ENCODE peak calls at places on chromosomes 4 and X, in eight cellular contexts. L is left ventricle myocardium inferior, F is ovary, N is fibroblast of lung, W is aorta, Z is tibial artery, K is HCT116, P is A549. M is an unnamed sample. For H3K4me1, the result is how much of the 10 kb centered on the place peaks cover.

GRCh38 chr4:44660396-44660795 is 9.0 kb upstream of the YIPF7 start:
- DNase-seq in L (no peak), F (no peak), N (no peak), W (no peak), Z (no peak), K (no peak), P (no peak), M (no peak)

GRCh38 chr4:158818595-158818994 is 49.8 kb downstream of the FNIP2 start:
- DNase-seq in L (no peak), F (no peak), N (no peak), W (no peak), Z (no peak), K (no peak), P (no peak), M (no peak)

GRCh38 chr4:104743141-104743748 is 248.6 kb upstream of the CXXC4 start:
- DNase-seq in L (no peak), F (no peak), N (no peak), W (no peak), Z (no peak), K (no peak), P (no peak), M (no peak)

GRCh38 chr4:7364979-7365378 is 69.8 kb downstream of the PSAPL1 start:
- DNase-seq in L (peak), F (no peak), N (no peak), W (no peak), Z (no peak), K (no peak), P (no peak), M (no peak)

GRCh38 chr4:149932188-149932587 is 116.5 kb upstream of the IQCM start:
- DNase-seq in L (no peak), F (no peak), N (no peak), W (no peak), Z (no peak), K (no peak), P (no peak), M (no peak)

GRCh38 chr4:45876235-45876890 is 247.5 kb downstream of the GABRG1 start:
- DNase-seq in L (no peak), F (no peak), N (no peak), W (no peak), Z (no peak), K (no peak), P (no peak), M (no peak)

GRCh38 chr4:101321481-101322042 is 25.8 kb downstream of the PPP3CA start:
- DNase-seq in L (no peak), F (no peak), N (no peak), W (no peak), Z (no peak), K (no peak), P (no peak), M (no peak)

GRCh38 chr4:101039367-101039766 is 308.0 kb downstream of the PPP3CA start:
- DNase-seq in L (no peak), F (no peak), N (no peak), W (no peak), Z (no peak), K (peak), P (no peak), M (no peak)

GRCh38 chr4:97016186-97016945 is 1126.9 kb downstream of the STPG2 start:
- DNase-seq in L (no peak), F (no peak), N (no peak), W (no peak), Z (no peak), K (no peak), P (no peak), M (no peak)
- H3K27ac ChIP-seq in L (no peak), F (no peak), N (no peak), W (no peak), Z (no peak), K (no peak), P (no peak), M (no peak)

GRCh38 chr4:40192286-40193017 is 4.4 kb upstream of the RHOH start:
- DNase-seq in L (no peak), F (no peak), N (no peak), W (no peak), Z (no peak), K (no peak), P (no peak), M (no peak)
- H3K4me1 ChIP-seq in L (under half), F (under half), N (under half), W (under half), Z (under half), K (under half), P (half or more), M (under half)

DNA sequence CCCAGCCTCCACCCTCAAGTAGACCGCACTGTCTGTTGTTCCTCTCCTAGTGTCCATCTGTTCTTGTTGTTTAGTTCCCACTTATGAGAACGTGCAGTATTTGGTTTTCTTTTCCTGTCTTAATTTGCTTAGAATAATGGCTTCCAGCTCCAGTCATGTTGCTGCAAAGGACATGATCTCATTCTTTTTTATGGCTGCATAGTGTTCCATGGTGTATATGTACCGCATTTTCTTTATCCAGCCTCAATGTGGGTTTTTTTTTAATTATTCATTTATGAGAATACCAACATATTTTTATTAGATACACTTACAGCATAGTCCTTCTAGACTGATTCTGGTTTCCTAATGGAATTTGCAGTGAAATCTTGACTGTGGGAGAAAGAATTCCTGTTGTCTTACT is 1.3 kb downstream of the VMA21 start:
- DNase-seq in L (no peak), F (no peak), N (no peak), W (no peak), Z (no peak), K (no peak), P (no peak), M (no peak)
- H3K4me3 ChIP-seq in L (peak), F (no peak), N (peak), W (no peak), Z (peak), K (peak), P (peak), M (peak)

GRCh38 chr4:85595098-85595775 is 120.3 kb downstream of the ARHGAP24 start:
- DNase-seq in L (no peak), F (no peak), N (no peak), W (no peak), Z (no peak), K (no peak), P (no peak), M (no peak)
- H3K27ac ChIP-seq in L (peak), F (no peak), N (no peak), W (no peak), Z (no peak), K (no peak), P (no peak), M (no peak)

DNA sequence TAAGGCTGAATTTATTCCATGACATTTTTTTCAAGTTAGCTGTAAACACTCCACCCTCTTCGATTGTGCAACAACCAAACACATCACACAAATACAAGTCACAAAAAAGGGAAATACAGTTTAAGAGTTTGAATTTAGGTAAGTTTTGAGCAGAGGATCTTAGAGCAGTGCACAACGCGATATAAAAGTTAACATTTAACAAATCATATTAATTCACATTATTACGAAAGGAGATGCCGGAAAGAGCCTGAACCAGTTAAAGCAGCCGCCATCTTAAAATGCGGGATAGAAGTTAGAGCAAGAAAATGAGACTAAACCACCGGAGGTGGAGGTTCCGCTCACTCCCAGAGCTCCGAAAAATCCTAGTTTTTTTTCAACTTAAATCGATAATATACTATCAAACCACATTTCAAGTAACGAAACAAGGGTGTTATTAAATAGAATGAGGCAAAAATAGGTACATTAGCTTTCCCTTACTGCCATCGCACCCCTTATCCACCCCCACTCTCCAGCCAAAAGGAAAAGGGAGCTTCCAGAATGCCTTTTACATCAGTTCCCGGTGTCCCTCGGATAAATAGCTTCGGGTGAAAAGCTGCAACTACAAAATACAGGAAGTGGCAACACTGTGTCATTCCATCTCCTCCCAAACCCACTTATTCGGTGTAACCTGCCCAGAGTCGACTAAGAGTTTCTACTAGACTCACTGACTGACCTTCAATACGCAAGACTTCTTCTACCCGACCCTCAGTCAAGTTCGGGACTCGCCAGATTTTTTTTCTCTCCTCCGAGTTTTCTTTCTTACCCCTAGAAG is 1.9 kb downstream of the UBE2D3 start:
- DNase-seq in L (no peak), F (no peak), N (peak), W (peak), Z (no peak), K (peak), P (no peak), M (no peak)
- H3K4me1 ChIP-seq in L (half or more), F (under half), N (under half), W (under half), Z (under half), K (under half), P (under half), M (half or more)

DNA sequence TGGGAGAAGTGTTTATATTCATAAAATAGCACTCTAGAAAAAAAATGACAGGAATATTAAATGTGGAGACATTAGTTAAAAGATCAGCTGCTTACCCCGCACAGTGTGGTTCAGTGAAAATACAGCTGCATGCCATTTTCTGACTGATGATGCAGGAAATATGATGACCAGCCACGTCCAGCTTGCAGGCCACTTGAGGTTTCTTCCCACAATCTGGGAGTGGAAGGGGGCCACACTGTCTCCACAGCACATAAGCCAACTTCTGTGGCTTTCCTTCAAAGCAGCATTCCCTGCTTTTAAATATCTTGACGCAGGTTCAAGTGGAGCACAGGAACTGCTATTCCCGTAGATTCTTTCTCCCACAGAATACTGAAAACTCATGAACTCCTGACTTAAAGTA is 173.4 kb upstream of the GALNT7 start:
- DNase-seq in L (no peak), F (no peak), N (peak), W (no peak), Z (no peak), K (no peak), P (no peak), M (no peak)
- H3K4me3 ChIP-seq in L (no peak), F (no peak), N (no peak), W (no peak), Z (no peak), K (no peak), P (no peak), M (no peak)

GRCh38 chr4:183030823-183031222 is 68.2 kb upstream of the WWC2 start:
- DNase-seq in L (no peak), F (no peak), N (no peak), W (no peak), Z (no peak), K (no peak), P (no peak), M (no peak)

GRCh38 chr4:183029365-183029764 is 69.7 kb upstream of the WWC2 start:
- DNase-seq in L (no peak), F (no peak), N (no peak), W (no peak), Z (no peak), K (no peak), P (no peak), M (no peak)

DNA sequence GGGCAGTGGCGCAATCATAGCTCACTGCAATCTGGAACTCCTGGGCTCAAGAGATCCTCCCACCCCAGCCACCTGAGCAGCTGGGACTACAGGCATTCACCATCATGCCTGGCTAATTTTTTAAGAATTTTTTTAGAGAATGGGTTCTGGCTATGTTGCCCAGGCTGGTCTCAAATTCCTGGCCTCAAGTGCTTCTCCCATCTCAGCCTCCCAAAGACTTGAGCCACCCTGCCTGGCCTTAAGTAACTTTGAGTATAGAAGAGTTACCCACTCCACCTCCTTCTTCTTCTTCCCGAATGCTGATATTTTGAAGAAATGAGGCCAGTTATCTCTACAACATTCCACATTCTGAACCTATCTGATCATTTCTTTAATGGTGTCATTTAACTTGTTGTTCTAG is 72.4 kb upstream of the WWC2 start:
- DNase-seq in L (no peak), F (no peak), N (no peak), W (no peak), Z (no peak), K (no peak), P (no peak), M (no peak)
- H3K27ac ChIP-seq in L (no peak), F (no peak), N (no peak), W (no peak), Z (no peak), K (no peak), P (no peak), M (no peak)

DNA sequence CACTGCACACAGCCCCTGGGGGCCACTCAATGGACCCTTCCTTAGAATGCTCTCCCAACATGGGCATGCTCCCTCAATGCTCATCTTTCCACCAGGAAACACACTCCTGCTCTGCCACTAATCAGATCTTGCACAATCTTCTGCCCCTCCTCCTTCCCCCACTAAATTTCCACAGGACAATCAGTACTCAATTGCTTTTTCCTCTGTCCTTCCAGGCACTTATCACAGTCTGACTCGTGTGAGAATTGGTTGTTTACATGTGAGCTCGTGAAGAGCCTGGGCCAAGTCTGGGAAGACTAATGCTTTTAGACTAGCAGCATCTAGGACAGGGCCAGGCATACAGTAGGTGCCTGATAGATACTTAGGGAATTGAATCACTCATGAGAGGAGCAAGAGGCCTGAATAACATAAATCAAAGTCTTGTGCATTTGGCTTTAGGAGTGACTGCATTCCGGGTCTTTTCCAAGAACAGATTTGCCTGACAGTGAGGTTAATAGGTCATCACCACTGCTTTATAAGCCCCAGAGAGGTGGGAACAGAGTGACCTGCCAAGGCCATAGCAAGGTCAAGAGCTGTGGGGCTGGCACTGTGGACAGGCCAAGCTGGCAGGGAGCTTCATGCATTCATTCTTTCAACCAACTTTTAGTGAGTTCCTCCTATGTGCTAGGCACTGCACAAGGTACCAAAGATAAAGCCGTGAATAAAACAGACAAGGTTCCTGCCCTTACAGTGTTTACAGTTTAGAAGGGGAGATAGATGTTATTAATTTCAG is 55.0 kb downstream of the PRPS1 start:
- DNase-seq in L (no peak), F (no peak), N (peak), W (no peak), Z (peak), K (no peak), P (no peak), M (peak)
- H3K4me1 ChIP-seq in L (under half), F (under half), N (under half), W (under half), Z (under half), K (under half), P (under half), M (under half)

DNA sequence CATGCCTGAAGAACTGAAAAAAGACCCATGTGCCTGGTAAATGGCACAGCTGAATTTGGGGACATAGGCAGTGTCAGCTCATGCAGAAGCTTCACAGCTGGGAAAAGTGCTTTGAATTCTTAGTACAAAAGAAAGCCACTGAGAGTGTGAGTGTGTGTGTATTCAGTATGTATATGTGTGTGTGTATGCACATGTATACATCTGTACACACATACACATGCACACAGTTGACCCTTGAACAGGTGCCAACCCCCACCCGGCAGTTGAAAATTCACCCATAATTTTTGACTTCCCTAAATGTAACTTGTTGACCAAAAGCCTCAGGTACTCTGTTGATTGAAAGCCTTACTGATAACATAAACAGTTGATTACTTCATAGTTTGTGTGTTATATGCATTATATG is 49.5 kb upstream of the ENPP6 start:
- DNase-seq in L (no peak), F (no peak), N (no peak), W (no peak), Z (no peak), K (no peak), P (no peak), M (no peak)
- H3K4me3 ChIP-seq in L (no peak), F (no peak), N (no peak), W (no peak), Z (no peak), K (peak), P (no peak), M (no peak)

DNA sequence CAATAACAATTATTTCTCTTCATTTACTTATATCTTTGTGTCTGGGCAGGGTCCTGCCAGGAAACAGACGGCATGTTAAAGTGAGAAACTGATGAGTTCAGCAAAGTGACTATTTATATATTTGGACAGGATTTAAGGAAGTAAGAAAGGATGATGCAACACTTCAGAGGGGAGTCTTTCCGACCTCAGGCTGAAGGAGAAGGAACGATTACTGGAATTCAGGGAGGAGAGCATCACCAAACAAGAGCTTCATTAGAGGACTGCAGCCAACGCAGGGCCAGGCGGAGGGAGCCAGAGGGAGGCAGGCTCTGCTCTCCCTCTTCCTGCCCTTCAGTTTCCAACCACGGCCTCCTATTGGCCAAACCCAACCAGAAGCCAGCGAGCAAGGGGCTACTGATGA is 1.5 kb upstream of the TLR7 start:
- DNase-seq in L (no peak), F (no peak), N (peak), W (no peak), Z (no peak), K (no peak), P (no peak), M (no peak)
- H3K27ac ChIP-seq in L (no peak), F (no peak), N (no peak), W (no peak), Z (no peak), K (no peak), P (no peak), M (no peak)

M was measured in psoas muscle.